ENCODE peak calls at places on chromosomes 7 and 10, in six cellular contexts. One of them, this sample, is unnamed.

GRCh38 chr7:152735443-152736004 is 24.0 kb upstream of the ACTR3B start:
- DNase-seq in GM12891: no peak
- DNase-seq in H1: no peak
- DNase-seq in GM12878: no peak
- DNase-seq in K562: no peak
- DNase-seq in HepG2: no peak
- DNase-seq in this sample: no peak

GRCh38 chr10:121525276-121526039 is 72.8 kb downstream of the FGFR2 start:
- DNase-seq in GM12891: no peak
- DNase-seq in H1: no peak
- DNase-seq in GM12878: no peak
- DNase-seq in K562: no peak
- DNase-seq in HepG2: no peak
- DNase-seq in this sample: no peak

GRCh38 chr10:52644678-52645434 is 127.7 kb downstream of the MBL2 start:
- DNase-seq in GM12891: no peak
- DNase-seq in H1: no peak
- DNase-seq in GM12878: no peak
- DNase-seq in K562: peak; percentile 24
- DNase-seq in HepG2: peak; percentile 48
- DNase-seq in this sample: no peak

GRCh38 chr10:63520463-63521388 is 475 bp upstream of the REEP3 start:
- DNase-seq in GM12891: peak; percentile 50
- DNase-seq in H1: no peak
- DNase-seq in GM12878: no peak
- DNase-seq in K562: peak; percentile 92
- DNase-seq in HepG2: peak; percentile 51
- DNase-seq in this sample: peak; percentile 53

GRCh38 chr7:2968176-2968575 is 75.5 kb downstream of the CARD11 start:
- DNase-seq in GM12891: no peak
- DNase-seq in H1: no peak
- DNase-seq in GM12878: no peak
- DNase-seq in K562: no peak
- DNase-seq in HepG2: no peak
- DNase-seq in this sample: no peak

GRCh38 chr10:48651839-48652238 is 32.8 kb upstream of the WDFY4 start:
- DNase-seq in GM12891: no peak
- DNase-seq in H1: no peak
- DNase-seq in GM12878: no peak
- DNase-seq in K562: no peak
- DNase-seq in HepG2: no peak
- DNase-seq in this sample: no peak

GRCh38 chr7:121103091-121103490 is 114.6 kb downstream of the CPED1 start:
- DNase-seq in GM12891: no peak
- DNase-seq in H1: no peak
- DNase-seq in GM12878: no peak
- DNase-seq in K562: no peak
- DNase-seq in HepG2: no peak
- DNase-seq in this sample: no peak

GRCh38 chr7:77184990-77185389 is 14.6 kb downstream of the FGL2 start:
- DNase-seq in GM12891: no peak
- DNase-seq in H1: no peak
- DNase-seq in GM12878: no peak
- DNase-seq in K562: no peak
- DNase-seq in HepG2: no peak
- DNase-seq in this sample: no peak

GRCh38 chr10:108060246-108060645 is 895.7 kb upstream of the SORCS1 start:
- DNase-seq in GM12891: no peak
- DNase-seq in H1: no peak
- DNase-seq in GM12878: no peak
- DNase-seq in K562: no peak
- DNase-seq in HepG2: no peak
- DNase-seq in this sample: no peak

GRCh38 chr10:127990846-127991542 is 84.1 kb downstream of the PTPRE start:
- DNase-seq in GM12891: no peak
- DNase-seq in H1: no peak
- DNase-seq in GM12878: no peak
- DNase-seq in K562: no peak
- DNase-seq in HepG2: no peak
- DNase-seq in this sample: no peak

GRCh38 chr7:102306916-102307677 is 20.4 kb downstream of the SH2B2 start:
- DNase-seq in GM12891: peak; percentile 81
- DNase-seq in H1: peak; percentile 47
- DNase-seq in GM12878: peak; percentile 96
- DNase-seq in K562: no peak
- DNase-seq in HepG2: peak; percentile 72
- DNase-seq in this sample: peak; percentile 88

GRCh38 chr10:119251315-119251708 is 43.9 kb downstream of the GRK5 start:
- DNase-seq in GM12891: no peak
- DNase-seq in H1: no peak
- DNase-seq in GM12878: no peak
- DNase-seq in K562: peak; percentile 26
- DNase-seq in HepG2: no peak
- DNase-seq in this sample: no peak

GRCh38 chr10:3213174-3213573 is 40.6 kb upstream of the PITRM1 start:
- DNase-seq in GM12891: no peak
- DNase-seq in H1: no peak
- DNase-seq in GM12878: no peak
- DNase-seq in K562: no peak
- DNase-seq in HepG2: no peak
- DNase-seq in this sample: no peak

GRCh38 chr10:108413954-108414353 is 1249.4 kb upstream of the SORCS1 start:
- DNase-seq in GM12891: no peak
- DNase-seq in H1: no peak
- DNase-seq in GM12878: no peak
- DNase-seq in K562: no peak
- DNase-seq in HepG2: no peak
- DNase-seq in this sample: no peak

GRCh38 chr10:87887548-87888289 is 24.3 kb downstream of the PTEN start:
- DNase-seq in GM12891: no peak
- DNase-seq in H1: no peak
- DNase-seq in GM12878: no peak
- DNase-seq in K562: no peak
- DNase-seq in HepG2: no peak
- DNase-seq in this sample: no peak

GRCh38 chr7:54788664-54789063 is 29.7 kb upstream of the SEC61G start:
- DNase-seq in GM12891: peak; percentile 24
- DNase-seq in H1: peak; percentile 47
- DNase-seq in GM12878: peak; percentile 13
- DNase-seq in K562: no peak
- DNase-seq in HepG2: peak; percentile 53
- DNase-seq in this sample: no peak

GRCh38 chr7:51366930-51367613 is 50.5 kb upstream of the COBL start:
- DNase-seq in GM12891: peak; percentile 35
- DNase-seq in H1: peak; percentile 51
- DNase-seq in GM12878: no peak
- DNase-seq in K562: peak; percentile 66
- DNase-seq in HepG2: peak; percentile 43
- DNase-seq in this sample: no peak

GRCh38 chr7:112433289-112433688 is 17.0 kb upstream of the IFRD1 start:
- DNase-seq in GM12891: no peak
- DNase-seq in H1: no peak
- DNase-seq in GM12878: no peak
- DNase-seq in K562: no peak
- DNase-seq in HepG2: no peak
- DNase-seq in this sample: no peak

GRCh38 chr10:94310369-94310768 is 52.4 kb downstream of the NOC3L start:
- DNase-seq in GM12891: no peak
- DNase-seq in H1: no peak
- DNase-seq in GM12878: no peak
- DNase-seq in K562: no peak
- DNase-seq in HepG2: peak; percentile 74
- DNase-seq in this sample: no peak

GRCh38 chr7:35701287-35701686 is 6.4 kb upstream of the HERPUD2 start:
- DNase-seq in GM12891: no peak
- DNase-seq in H1: no peak
- DNase-seq in GM12878: no peak
- DNase-seq in K562: no peak
- DNase-seq in HepG2: no peak
- DNase-seq in this sample: no peak

GRCh38 chr7:151735854-151736402 is 141.0 kb downstream of the PRKAG2 start:
- DNase-seq in GM12891: no peak
- DNase-seq in H1: no peak
- DNase-seq in GM12878: no peak
- DNase-seq in K562: no peak
- DNase-seq in HepG2: no peak
- DNase-seq in this sample: no peak

GRCh38 chr10:11927746-11928145 is 104.6 kb downstream of the PROSER2 start:
- DNase-seq in GM12891: no peak
- DNase-seq in H1: no peak
- DNase-seq in GM12878: no peak
- DNase-seq in K562: no peak
- DNase-seq in HepG2: no peak
- DNase-seq in this sample: no peak

GRCh38 chr7:95569720-95570119 is 26.6 kb downstream of the PDK4 start:
- DNase-seq in GM12891: no peak
- DNase-seq in H1: no peak
- DNase-seq in GM12878: no peak
- DNase-seq in K562: no peak
- DNase-seq in HepG2: no peak
- DNase-seq in this sample: no peak

GRCh38 chr7:100691676-100692577 is 2.1 kb downstream of the GIGYF1 start:
- DNase-seq in GM12891: peak; percentile 90
- DNase-seq in H1: peak; percentile 54
- DNase-seq in GM12878: no peak
- DNase-seq in K562: peak; percentile 82
- DNase-seq in HepG2: peak; percentile 72
- DNase-seq in this sample: peak; percentile 89

GRCh38 chr10:11225935-11226334 is 208.3 kb downstream of the CELF2 start:
- DNase-seq in GM12891: no peak
- DNase-seq in H1: no peak
- DNase-seq in GM12878: no peak
- DNase-seq in K562: peak; percentile 31
- DNase-seq in HepG2: no peak
- DNase-seq in this sample: peak; percentile 32

GRCh38 chr10:49502358-49502757 is 36.6 kb downstream of the ERCC6 start:
- DNase-seq in GM12891: no peak
- DNase-seq in H1: no peak
- DNase-seq in GM12878: no peak
- DNase-seq in K562: no peak
- DNase-seq in HepG2: no peak
- DNase-seq in this sample: no peak

GRCh38 chr10:57535306-57535705 is 732.4 kb downstream of the IPMK start:
- DNase-seq in GM12891: no peak
- DNase-seq in H1: no peak
- DNase-seq in GM12878: no peak
- DNase-seq in K562: no peak
- DNase-seq in HepG2: no peak
- DNase-seq in this sample: no peak

DNA sequence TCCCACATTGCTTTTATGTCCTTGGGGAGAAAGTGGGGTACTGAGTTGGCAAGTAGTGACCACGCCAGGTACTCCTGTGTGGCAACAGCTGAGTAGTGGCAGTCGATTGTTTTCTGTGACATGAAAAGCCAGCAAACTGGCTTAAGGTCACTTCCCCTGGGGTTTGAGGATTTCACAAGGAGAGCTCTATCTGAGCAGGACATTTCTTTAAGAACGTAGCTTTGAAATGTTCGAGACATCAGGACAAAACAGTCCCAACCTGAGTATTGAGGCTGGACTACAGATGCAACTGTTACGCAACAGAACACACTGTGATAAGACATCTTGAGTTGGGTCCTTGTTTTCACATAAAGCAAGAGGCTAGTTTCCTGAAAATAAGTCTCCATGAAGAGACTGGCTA is 146.7 kb upstream of the KLF14 start:
- DNase-seq in GM12891: no peak
- DNase-seq in H1: no peak
- DNase-seq in GM12878: no peak
- DNase-seq in K562: no peak
- DNase-seq in HepG2: no peak
- DNase-seq in this sample: no peak
- TF ChIP-seq POLR2AphosphoS5 in GM12891: no peak
- TF ChIP-seq POLR2AphosphoS5 in H1: no peak
- TF ChIP-seq POLR2AphosphoS5 in GM12878: no peak
- TF ChIP-seq POLR2AphosphoS5 in K562: no peak
- TF ChIP-seq POLR2AphosphoS5 in HepG2: no peak
- TF ChIP-seq POLR2AphosphoS5 in this sample: no peak

GRCh38 chr10:79067241-79068202 is 1.2 kb upstream of the ZMIZ1 start:
- DNase-seq in GM12891: peak; percentile 88
- DNase-seq in H1: peak; percentile 85
- DNase-seq in GM12878: no peak
- DNase-seq in K562: peak; percentile 96
- DNase-seq in HepG2: peak; percentile 83
- DNase-seq in this sample: peak; percentile 86
- TF ChIP-seq TAF1 in GM12891: no peak
- TF ChIP-seq TAF1 in H1: no peak
- TF ChIP-seq TAF1 in GM12878: no peak
- TF ChIP-seq TAF1 in K562: peak; percentile 68
- TF ChIP-seq TAF1 in HepG2: peak; percentile 5
- TF ChIP-seq TAF1 in this sample: no peak

DNA sequence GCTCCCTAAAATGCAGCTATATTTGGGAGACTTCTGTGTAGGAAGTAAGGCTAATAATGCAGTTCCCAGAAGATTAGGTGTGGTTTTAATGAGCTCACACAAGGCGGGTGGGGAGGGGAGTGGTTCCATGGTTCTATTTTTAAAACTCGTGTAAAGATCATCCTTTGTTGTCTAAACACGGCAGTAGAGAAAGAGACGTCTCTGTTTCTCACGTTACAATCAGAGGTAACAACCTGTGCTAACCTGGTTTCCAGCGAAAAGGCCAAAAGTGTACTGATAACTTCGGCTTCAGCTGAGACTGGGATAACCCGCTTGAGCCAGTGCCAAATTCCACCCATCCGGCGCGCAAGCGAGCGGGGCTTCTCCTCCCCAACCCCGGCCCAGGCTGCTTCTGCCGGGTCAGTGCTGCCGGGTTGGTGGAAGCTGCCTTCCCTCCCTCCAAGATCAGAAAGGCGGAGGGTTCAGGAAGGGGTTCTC is 2.5 kb upstream of the MAP3K8 start:
- DNase-seq in GM12891: no peak
- DNase-seq in H1: no peak
- DNase-seq in GM12878: no peak
- DNase-seq in K562: no peak
- DNase-seq in HepG2: no peak
- DNase-seq in this sample: no peak
- TF ChIP-seq POLR2A in GM12891: no peak
- TF ChIP-seq POLR2A in H1: no peak
- TF ChIP-seq POLR2A in GM12878: no peak
- TF ChIP-seq POLR2A in K562: no peak
- TF ChIP-seq POLR2A in HepG2: no peak
- TF ChIP-seq POLR2A in this sample: no peak

DNA sequence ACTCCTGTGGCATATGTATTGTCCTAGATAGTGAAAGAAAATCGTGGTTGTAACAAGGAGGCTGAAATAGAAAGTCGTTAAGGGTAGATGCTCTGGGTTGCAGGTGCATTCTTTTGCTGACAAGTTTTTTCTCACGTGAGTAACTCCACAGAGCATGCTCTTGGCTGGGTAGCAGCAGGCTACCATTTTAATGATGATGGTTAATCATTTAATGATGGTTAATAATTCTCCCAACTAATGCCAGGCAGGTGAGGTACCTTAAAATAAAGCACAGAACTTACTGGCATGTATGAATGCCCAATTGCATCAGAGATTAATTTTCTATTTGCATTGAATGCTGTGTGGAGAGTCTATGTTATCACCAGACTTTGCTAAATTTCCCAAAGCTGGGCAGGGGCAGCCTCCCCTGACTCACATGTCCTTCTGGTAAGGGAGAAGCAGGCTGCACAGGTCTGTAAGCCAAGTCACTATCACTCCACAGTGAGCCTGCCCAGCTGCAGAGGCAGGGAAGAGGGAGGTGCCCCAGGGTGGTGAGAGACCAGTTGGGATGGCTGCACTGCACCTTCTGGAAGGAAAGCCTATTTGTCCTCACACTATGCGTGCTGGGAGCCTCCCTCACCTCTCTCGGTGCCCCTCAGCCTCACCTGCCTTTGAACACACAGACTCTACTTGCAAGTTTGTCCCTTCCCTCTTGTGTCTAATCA is 287.0 kb upstream of the IGFBP3 start:
- DNase-seq in GM12891: no peak
- DNase-seq in H1: no peak
- DNase-seq in GM12878: no peak
- DNase-seq in K562: no peak
- DNase-seq in HepG2: no peak
- DNase-seq in this sample: no peak
- TF ChIP-seq POLR2AphosphoS5 in GM12891: no peak
- TF ChIP-seq POLR2AphosphoS5 in H1: no peak
- TF ChIP-seq POLR2AphosphoS5 in GM12878: no peak
- TF ChIP-seq POLR2AphosphoS5 in K562: no peak
- TF ChIP-seq POLR2AphosphoS5 in HepG2: no peak
- TF ChIP-seq POLR2AphosphoS5 in this sample: no peak